ENCODE peak calls at places on chromosomes 1 and 21, in eight cellular contexts. One of them, this sample, is unnamed.

GRCh38 chr1:151611288-151611790 is 511 bp upstream of the SNX27 start:
- DNase-seq in AG04450: no peak
- DNase-seq in Kasumi-1: peak
- DNase-seq in MCF 10A: peak
- DNase-seq in NCI-H1105: no peak
- DNase-seq in SJSA1: no peak
- DNase-seq in foreskin melanocyte: peak
- DNase-seq in mesenchymal stem cell: peak
- DNase-seq in this sample: no peak

GRCh38 chr1:227894831-227895451 is 52.8 kb downstream of the WNT9A start:
- DNase-seq in MCF 10A: no peak
- DNase-seq in NCI-H1105: no peak
- DNase-seq in Kasumi-1: no peak
- DNase-seq in AG04450: no peak
- DNase-seq in SJSA1: peak
- DNase-seq in mesenchymal stem cell: no peak
- DNase-seq in foreskin melanocyte: no peak
- DNase-seq in this sample: peak

GRCh38 chr1:93692451-93692861 is 10.8 kb upstream of the BCAR3 start:
- DNase-seq in MCF 10A: peak
- DNase-seq in NCI-H1105: no peak
- DNase-seq in Kasumi-1: no peak
- DNase-seq in mesenchymal stem cell: no peak
- DNase-seq in SJSA1: no peak
- DNase-seq in AG04450: no peak
- DNase-seq in foreskin melanocyte: no peak
- DNase-seq in this sample: no peak

GRCh38 chr1:228347181-228347580 is 59.5 kb downstream of the TRIM11 start:
- DNase-seq in NCI-H1105: no peak
- DNase-seq in MCF 10A: no peak
- DNase-seq in Kasumi-1: no peak
- DNase-seq in AG04450: no peak
- DNase-seq in SJSA1: no peak
- DNase-seq in mesenchymal stem cell: no peak
- DNase-seq in foreskin melanocyte: no peak
- DNase-seq in this sample: peak

GRCh38 chr1:211650922-211651303 is 24.5 kb downstream of the NEK2 start:
- DNase-seq in Kasumi-1: no peak
- DNase-seq in mesenchymal stem cell: no peak
- DNase-seq in SJSA1: no peak
- DNase-seq in AG04450: no peak
- DNase-seq in MCF 10A: no peak
- DNase-seq in NCI-H1105: no peak
- DNase-seq in foreskin melanocyte: no peak
- DNase-seq in this sample: no peak

GRCh38 chr1:60425528-60425927 is 352.0 kb upstream of the C1orf87 start:
- DNase-seq in foreskin melanocyte: no peak
- DNase-seq in SJSA1: no peak
- DNase-seq in mesenchymal stem cell: no peak
- DNase-seq in AG04450: no peak
- DNase-seq in MCF 10A: peak
- DNase-seq in Kasumi-1: no peak
- DNase-seq in NCI-H1105: no peak
- DNase-seq in this sample: no peak

GRCh38 chr1:223712184-223712855 is at the start of gene CAPN2:
- DNase-seq in MCF 10A: peak
- DNase-seq in Kasumi-1: peak
- DNase-seq in NCI-H1105: no peak
- DNase-seq in AG04450: no peak
- DNase-seq in foreskin melanocyte: peak
- DNase-seq in SJSA1: peak
- DNase-seq in mesenchymal stem cell: peak
- DNase-seq in this sample: peak

GRCh38 chr21:31537872-31538576 is 121.5 kb upstream of the SOD1 start:
- DNase-seq in MCF 10A: no peak
- DNase-seq in NCI-H1105: no peak
- DNase-seq in mesenchymal stem cell: no peak
- DNase-seq in AG04450: no peak
- DNase-seq in Kasumi-1: no peak
- DNase-seq in foreskin melanocyte: no peak
- DNase-seq in SJSA1: no peak
- DNase-seq in this sample: no peak

GRCh38 chr1:208500379-208500778 is 256.2 kb upstream of the PLXNA2 start:
- DNase-seq in NCI-H1105: no peak
- DNase-seq in foreskin melanocyte: no peak
- DNase-seq in SJSA1: no peak
- DNase-seq in mesenchymal stem cell: no peak
- DNase-seq in AG04450: no peak
- DNase-seq in Kasumi-1: no peak
- DNase-seq in MCF 10A: no peak
- DNase-seq in this sample: no peak

GRCh38 chr1:165949335-165950130 is 122.1 kb downstream of the UCK2 start:
- DNase-seq in MCF 10A: peak
- DNase-seq in AG04450: no peak
- DNase-seq in NCI-H1105: peak
- DNase-seq in foreskin melanocyte: no peak
- DNase-seq in mesenchymal stem cell: no peak
- DNase-seq in SJSA1: no peak
- DNase-seq in Kasumi-1: peak
- DNase-seq in this sample: no peak

GRCh38 chr1:63557365-63557987 is 34.2 kb downstream of the EFCAB7 start:
- DNase-seq in AG04450: peak
- DNase-seq in NCI-H1105: peak
- DNase-seq in mesenchymal stem cell: peak
- DNase-seq in SJSA1: no peak
- DNase-seq in Kasumi-1: peak
- DNase-seq in MCF 10A: peak
- DNase-seq in foreskin melanocyte: peak
- DNase-seq in this sample: no peak

GRCh38 chr1:165897326-165898303 is 70.2 kb downstream of the UCK2 start:
- DNase-seq in AG04450: no peak
- DNase-seq in MCF 10A: peak
- DNase-seq in foreskin melanocyte: no peak
- DNase-seq in mesenchymal stem cell: peak
- DNase-seq in SJSA1: no peak
- DNase-seq in NCI-H1105: no peak
- DNase-seq in Kasumi-1: no peak
- DNase-seq in this sample: no peak

GRCh38 chr1:106944721-106945120 is 111.8 kb upstream of the PRMT6 start:
- DNase-seq in Kasumi-1: no peak
- DNase-seq in MCF 10A: peak
- DNase-seq in SJSA1: no peak
- DNase-seq in NCI-H1105: no peak
- DNase-seq in foreskin melanocyte: no peak
- DNase-seq in AG04450: no peak
- DNase-seq in mesenchymal stem cell: no peak
- DNase-seq in this sample: no peak

GRCh38 chr1:57770236-57770635 is 346.4 kb upstream of the DAB1 start:
- DNase-seq in NCI-H1105: no peak
- DNase-seq in MCF 10A: no peak
- DNase-seq in AG04450: no peak
- DNase-seq in foreskin melanocyte: no peak
- DNase-seq in mesenchymal stem cell: no peak
- DNase-seq in SJSA1: no peak
- DNase-seq in Kasumi-1: no peak
- DNase-seq in this sample: no peak

GRCh38 chr1:39268112-39268581 is 63.7 kb downstream of the MACF1 start:
- DNase-seq in SJSA1: peak
- DNase-seq in mesenchymal stem cell: peak
- DNase-seq in NCI-H1105: peak
- DNase-seq in Kasumi-1: no peak
- DNase-seq in MCF 10A: peak
- DNase-seq in foreskin melanocyte: no peak
- DNase-seq in AG04450: peak
- DNase-seq in this sample: no peak

GRCh38 chr1:228082260-228082974 is at the start of gene ARF1:
- DNase-seq in foreskin melanocyte: peak
- DNase-seq in MCF 10A: peak
- DNase-seq in NCI-H1105: peak
- DNase-seq in mesenchymal stem cell: peak
- DNase-seq in AG04450: peak
- DNase-seq in Kasumi-1: peak
- DNase-seq in SJSA1: peak
- DNase-seq in this sample: peak

GRCh38 chr1:214843281-214843680 is 239.3 kb upstream of the KCNK2 start:
- DNase-seq in mesenchymal stem cell: no peak
- DNase-seq in Kasumi-1: no peak
- DNase-seq in foreskin melanocyte: no peak
- DNase-seq in MCF 10A: no peak
- DNase-seq in AG04450: no peak
- DNase-seq in NCI-H1105: no peak
- DNase-seq in SJSA1: no peak
- DNase-seq in this sample: no peak

GRCh38 chr1:197841158-197841557 is 61.3 kb upstream of the C1orf53 start:
- DNase-seq in NCI-H1105: no peak
- DNase-seq in Kasumi-1: no peak
- DNase-seq in MCF 10A: no peak
- DNase-seq in SJSA1: no peak
- DNase-seq in AG04450: no peak
- DNase-seq in foreskin melanocyte: no peak
- DNase-seq in mesenchymal stem cell: no peak
- DNase-seq in this sample: no peak

GRCh38 chr1:183178490-183178889 is 7.6 kb upstream of the LAMC2 start:
- DNase-seq in NCI-H1105: no peak
- DNase-seq in Kasumi-1: no peak
- DNase-seq in mesenchymal stem cell: no peak
- DNase-seq in foreskin melanocyte: no peak
- DNase-seq in SJSA1: no peak
- DNase-seq in AG04450: no peak
- DNase-seq in MCF 10A: no peak
- DNase-seq in this sample: no peak

GRCh38 chr1:27961646-27962221 is 2.0 kb downstream of the XKR8 start:
- DNase-seq in SJSA1: no peak
- DNase-seq in Kasumi-1: no peak
- DNase-seq in NCI-H1105: no peak
- DNase-seq in MCF 10A: peak
- DNase-seq in AG04450: no peak
- DNase-seq in foreskin melanocyte: no peak
- DNase-seq in mesenchymal stem cell: no peak
- DNase-seq in this sample: peak

GRCh38 chr1:69648486-69648885 is 80.8 kb downstream of the LRRC7 start:
- DNase-seq in NCI-H1105: no peak
- DNase-seq in AG04450: no peak
- DNase-seq in MCF 10A: peak
- DNase-seq in Kasumi-1: no peak
- DNase-seq in SJSA1: no peak
- DNase-seq in foreskin melanocyte: no peak
- DNase-seq in mesenchymal stem cell: peak
- DNase-seq in this sample: no peak

GRCh38 chr1:226482975-226483660 is 65.4 kb upstream of the STUM start:
- DNase-seq in foreskin melanocyte: no peak
- DNase-seq in MCF 10A: peak
- DNase-seq in SJSA1: no peak
- DNase-seq in Kasumi-1: no peak
- DNase-seq in NCI-H1105: no peak
- DNase-seq in mesenchymal stem cell: peak
- DNase-seq in AG04450: no peak
- DNase-seq in this sample: no peak

GRCh38 chr1:162720996-162721395 is 69.5 kb upstream of the HSD17B7 start:
- DNase-seq in AG04450: no peak
- DNase-seq in foreskin melanocyte: no peak
- DNase-seq in SJSA1: no peak
- DNase-seq in MCF 10A: no peak
- DNase-seq in NCI-H1105: no peak
- DNase-seq in Kasumi-1: no peak
- DNase-seq in mesenchymal stem cell: no peak
- DNase-seq in this sample: no peak

GRCh38 chr1:212455406-212456165 is 22.9 kb downstream of the NENF start:
- DNase-seq in AG04450: peak
- DNase-seq in SJSA1: peak
- DNase-seq in Kasumi-1: peak
- DNase-seq in foreskin melanocyte: peak
- DNase-seq in mesenchymal stem cell: peak
- DNase-seq in MCF 10A: peak
- DNase-seq in NCI-H1105: peak
- DNase-seq in this sample: peak

GRCh38 chr1:5465281-5465680 is 526.9 kb downstream of the NPHP4 start:
- DNase-seq in Kasumi-1: no peak
- DNase-seq in mesenchymal stem cell: no peak
- DNase-seq in NCI-H1105: no peak
- DNase-seq in SJSA1: no peak
- DNase-seq in MCF 10A: no peak
- DNase-seq in AG04450: no peak
- DNase-seq in foreskin melanocyte: no peak
- DNase-seq in this sample: no peak

GRCh38 chr21:35239811-35240219 is 190.7 kb upstream of the RUNX1 start:
- DNase-seq in Kasumi-1: no peak
- DNase-seq in AG04450: no peak
- DNase-seq in mesenchymal stem cell: no peak
- DNase-seq in SJSA1: no peak
- DNase-seq in foreskin melanocyte: no peak
- DNase-seq in MCF 10A: no peak
- DNase-seq in NCI-H1105: peak
- DNase-seq in this sample: no peak

GRCh38 chr21:38847556-38847955 is 41.8 kb downstream of the ETS2 start:
- DNase-seq in mesenchymal stem cell: no peak
- DNase-seq in MCF 10A: peak
- DNase-seq in AG04450: no peak
- DNase-seq in Kasumi-1: no peak
- DNase-seq in NCI-H1105: no peak
- DNase-seq in foreskin melanocyte: no peak
- DNase-seq in SJSA1: no peak
- DNase-seq in this sample: no peak

GRCh38 chr1:82565546-82565945 is 764.8 kb downstream of the ADGRL2 start:
- DNase-seq in MCF 10A: peak
- DNase-seq in AG04450: no peak
- DNase-seq in Kasumi-1: no peak
- DNase-seq in foreskin melanocyte: no peak
- DNase-seq in mesenchymal stem cell: no peak
- DNase-seq in SJSA1: no peak
- DNase-seq in NCI-H1105: peak
- DNase-seq in this sample: no peak

GRCh38 chr1:109466440-109467300 is at the start of gene SYPL2:
- DNase-seq in mesenchymal stem cell: peak
- DNase-seq in SJSA1: no peak
- DNase-seq in MCF 10A: no peak
- DNase-seq in NCI-H1105: peak
- DNase-seq in foreskin melanocyte: no peak
- DNase-seq in AG04450: no peak
- DNase-seq in Kasumi-1: peak
- DNase-seq in this sample: no peak

GRCh38 chr1:204723131-204723787 is 37.7 kb upstream of the LRRN2 start:
- DNase-seq in Kasumi-1: no peak
- DNase-seq in AG04450: no peak
- DNase-seq in mesenchymal stem cell: no peak
- DNase-seq in NCI-H1105: peak
- DNase-seq in MCF 10A: peak
- DNase-seq in foreskin melanocyte: no peak
- DNase-seq in SJSA1: peak
- DNase-seq in this sample: no peak

GRCh38 chr1:40281852-40282251 is 23.8 kb downstream of the ZMPSTE24 start:
- DNase-seq in foreskin melanocyte: no peak
- DNase-seq in AG04450: no peak
- DNase-seq in NCI-H1105: no peak
- DNase-seq in mesenchymal stem cell: no peak
- DNase-seq in SJSA1: no peak
- DNase-seq in Kasumi-1: no peak
- DNase-seq in MCF 10A: no peak
- DNase-seq in this sample: no peak

GRCh38 chr1:204725821-204726448 is 40.4 kb upstream of the LRRN2 start:
- DNase-seq in NCI-H1105: no peak
- DNase-seq in Kasumi-1: no peak
- DNase-seq in MCF 10A: peak
- DNase-seq in mesenchymal stem cell: no peak
- DNase-seq in AG04450: no peak
- DNase-seq in foreskin melanocyte: no peak
- DNase-seq in SJSA1: peak
- DNase-seq in this sample: no peak